ENCODE peak calls at places on chromosomes 13 and 19, in four cellular contexts. F is MM.1S, E is H1, M is body of pancreas. T is an unnamed sample.

GRCh38 chr19:6161271-6161850 is 25.9 kb downstream of the ACSBG2 start:
- DNase-seq in F (peak; percentile 86), M (peak; percentile 13), E (no peak), T (peak; percentile 12)

GRCh38 chr19:39671739-39672363 is 16.1 kb downstream of the LGALS16 start:
- DNase-seq in F (peak; percentile 83), M (no peak), E (peak; percentile 50), T (peak; percentile 52)

GRCh38 chr19:585551-586110 is 4.0 kb upstream of the HCN2 start:
- DNase-seq in E (no peak), M (no peak), F (no peak), T (no peak)

GRCh38 chr19:20162821-20163220 is 4.2 kb upstream of the ZNF486 start:
- DNase-seq in M (no peak), F (no peak), E (no peak), T (no peak)

GRCh38 chr19:28319208-28319607 is 893.7 kb downstream of the UQCRFS1 start:
- DNase-seq in M (no peak), E (no peak), F (no peak), T (no peak)

GRCh38 chr19:1151917-1152601 is 22.0 kb downstream of the SBNO2 start:
- DNase-seq in E (no peak), F (no peak), M (no peak), T (no peak)

GRCh38 chr13:29817604-29818378 is 32.6 kb downstream of the UBL3 start:
- DNase-seq in E (no peak), F (peak; percentile 15), M (no peak), T (no peak)

GRCh38 chr19:13014101-13014920 is 19.0 kb downstream of the NFIX start:
- DNase-seq in F (no peak), M (no peak), E (peak; percentile 71), T (no peak)

GRCh38 chr13:114017966-114018365 is 44.1 kb upstream of the C13orf46 start:
- DNase-seq in M (no peak), E (no peak), F (no peak), T (no peak)

GRCh38 chr19:51098366-51099069 is 9.7 kb downstream of the CTU1 start:
- DNase-seq in M (no peak), E (no peak), F (no peak), T (no peak)

GRCh38 chr19:18418725-18419194 is 438 bp upstream of the SSBP4 start:
- DNase-seq in M (no peak), F (no peak), E (no peak), T (peak; percentile 49)

GRCh38 chr19:35260694-35261304 is 8.0 kb upstream of the USF2 start:
- DNase-seq in F (no peak), E (no peak), M (no peak), T (no peak)

GRCh38 chr19:58305932-58306323 is 751 bp downstream of the ERVK3-1 start:
- DNase-seq in F (peak; percentile 39), M (no peak), E (no peak), T (peak; percentile 76)

GRCh38 chr13:113864303-113864890 is 521 bp upstream of the GAS6 start:
- DNase-seq in E (no peak), M (no peak), F (no peak), T (no peak)

GRCh38 chr19:7512400-7512851 is 3.5 kb upstream of the ZNF358 start:
- DNase-seq in E (no peak), F (no peak), M (no peak), T (no peak)

GRCh38 chr13:113033498-113033897 is 64.5 kb downstream of the MCF2L start:
- DNase-seq in E (no peak), F (no peak), M (no peak), T (no peak)

GRCh38 chr13:40787062-40787461 is 2.3 kb upstream of the SLC25A15 start:
- DNase-seq in E (no peak), F (no peak), M (no peak), T (no peak)

GRCh38 chr19:50725932-50726230 is 2.7 kb downstream of the CLEC11A start:
- DNase-seq in M (no peak), E (no peak), F (no peak), T (no peak)

GRCh38 chr13:111315347-111315995 is 5.0 kb upstream of the TEX29 start:
- DNase-seq in M (no peak), E (no peak), F (no peak), T (no peak)

GRCh38 chr19:51461723-51462161 is 3.5 kb upstream of the SIGLEC8 start:
- DNase-seq in F (no peak), E (no peak), M (no peak), T (no peak)

GRCh38 chr13:110423689-110424302 is 116.7 kb downstream of the COL4A2 start:
- DNase-seq in M (no peak), E (no peak), F (no peak), T (no peak)

GRCh38 chr19:38617764-38618589 is at the start of gene MAP4K1:
- DNase-seq in E (no peak), F (peak; percentile 89), M (peak; percentile 44), T (peak; percentile 43)

GRCh38 chr19:8352134-8352827 is 9.2 kb upstream of the KANK3 start:
- DNase-seq in M (no peak), F (no peak), E (no peak), T (no peak)

GRCh38 chr19:39677931-39678889 is 22.5 kb downstream of the LGALS16 start:
- DNase-seq in M (peak; percentile 77), E (no peak), F (no peak), T (peak; percentile 37)

GRCh38 chr19:16111909-16112752 is 442 bp downstream of the RAB8A start:
- DNase-seq in M (no peak), F (peak; percentile 31), E (no peak), T (peak; percentile 61)

GRCh38 chr13:107205318-107206112 is 637.6 kb upstream of the ARGLU1 start:
- DNase-seq in M (peak; percentile 66), E (peak; percentile 88), F (peak; percentile 57), T (peak; percentile 54)

GRCh38 chr19:1856698-1857603 is 6.4 kb downstream of the KLF16 start:
- DNase-seq in M (peak; percentile 91), F (peak; percentile 82), E (peak; percentile 76), T (peak; percentile 96)

GRCh38 chr13:77859450-77859849 is 59.2 kb downstream of the EDNRB start:
- DNase-seq in F (no peak), E (no peak), M (peak; percentile 11), T (no peak)

GRCh38 chr13:51564252-51564651 is 20.0 kb upstream of the WDFY2 start:
- DNase-seq in E (no peak), F (no peak), M (no peak), T (no peak)

GRCh38 chr13:37173214-37173613 is 67.8 kb upstream of the CSNK1A1L start:
- DNase-seq in F (no peak), E (no peak), M (no peak), T (no peak)

GRCh38 chr13:37179646-37180045 is 74.2 kb upstream of the CSNK1A1L start:
- DNase-seq in M (no peak), E (no peak), F (no peak), T (no peak)

GRCh38 chr13:37175996-37176395 is 70.5 kb upstream of the CSNK1A1L start:
- DNase-seq in E (no peak), M (no peak), F (no peak), T (no peak)
- H3K27ac ChIP-seq in E (no peak overlapping the region), M (no peak overlapping the region), F (no peak overlapping the region), T (no peak overlapping the region)

GRCh38 chr19:3627351-3627723 is 747 bp upstream of the CACTIN start:
- DNase-seq in E (no peak), F (no peak), M (no peak), T (no peak)
- H3K4me3 ChIP-seq in E (no peak overlapping the region), F (peak overlapping the region; percentile 87), M (no peak overlapping the region), T (no peak overlapping the region)

GRCh38 chr13:49494645-49495044 is 1.1 kb upstream of the PHF11 start:
- DNase-seq in M (no peak), E (no peak), F (peak; percentile 13), T (peak; percentile 5)
- H3K27ac ChIP-seq in M (peak overlapping the region; percentile 97), E (no peak overlapping the region), F (peak overlapping the region; percentile 80), T (no peak overlapping the region)

GRCh38 chr19:33186835-33187540 is 7.1 kb upstream of the LRP3 start:
- DNase-seq in E (no peak), F (no peak), M (no peak), T (peak; percentile 48)

GRCh38 chr19:33192010-33192409 is 2.1 kb upstream of the LRP3 start:
- DNase-seq in F (no peak), M (no peak), E (peak; percentile 74), T (no peak)

GRCh38 chr19:33189453-33189852 is 4.7 kb upstream of the LRP3 start:
- DNase-seq in M (no peak), E (no peak), F (no peak), T (no peak)

GRCh38 chr19:33191501-33191900 is 2.6 kb upstream of the LRP3 start:
- DNase-seq in M (no peak), E (no peak), F (no peak), T (no peak)

GRCh38 chr19:33186431-33186830 is 7.7 kb upstream of the LRP3 start:
- DNase-seq in F (no peak), E (no peak), M (no peak), T (no peak)
- H3K4me3 ChIP-seq in F (no peak overlapping the region), E (no peak overlapping the region), M (no peak overlapping the region), T (no peak overlapping the region)